ENCODE peak calls at places on chromosomes 6 and 20, in four cellular contexts. One of them, this sample, is unnamed.

GRCh38 chr20:34403908-34404307 is 40.8 kb downstream of the ITCH start:
- DNase-seq in AG04450: no peak
- DNase-seq in IMR-90: no peak
- DNase-seq in fibroblast of mammary gland: no peak
- DNase-seq in this sample: no peak

GRCh38 chr20:61376541-61377231 is 124.6 kb downstream of the CDH4 start:
- DNase-seq in fibroblast of mammary gland: no peak
- DNase-seq in IMR-90: no peak
- DNase-seq in AG04450: no peak
- DNase-seq in this sample: no peak

GRCh38 chr6:10522929-10523573 is 1.9 kb downstream of the GCNT2 start:
- DNase-seq in fibroblast of mammary gland: no peak
- DNase-seq in IMR-90: no peak
- DNase-seq in AG04450: no peak
- DNase-seq in this sample: no peak

GRCh38 chr6:109260126-109260525 is 122.1 kb downstream of the CD164 start:
- DNase-seq in fibroblast of mammary gland: peak
- DNase-seq in IMR-90: peak
- DNase-seq in AG04450: peak
- DNase-seq in this sample: peak

GRCh38 chr6:15663057-15663638 is 320 bp upstream of the DTNBP1 start:
- DNase-seq in IMR-90: peak
- DNase-seq in fibroblast of mammary gland: peak
- DNase-seq in AG04450: peak
- DNase-seq in this sample: no peak

GRCh38 chr6:160070427-160070826 is 51.2 kb upstream of the SLC22A1 start:
- DNase-seq in fibroblast of mammary gland: no peak
- DNase-seq in AG04450: no peak
- DNase-seq in IMR-90: no peak
- DNase-seq in this sample: no peak

GRCh38 chr6:90575267-90575666 is 11.6 kb downstream of the MAP3K7 start:
- DNase-seq in AG04450: no peak
- DNase-seq in fibroblast of mammary gland: no peak
- DNase-seq in IMR-90: no peak
- DNase-seq in this sample: no peak

GRCh38 chr6:4322846-4323309 is 187.5 kb upstream of the ECI2 start:
- DNase-seq in fibroblast of mammary gland: peak
- DNase-seq in IMR-90: peak
- DNase-seq in AG04450: no peak
- DNase-seq in this sample: no peak

GRCh38 chr6:110816677-110817076 is 1.4 kb upstream of the CDK19 start:
- DNase-seq in AG04450: no peak
- DNase-seq in IMR-90: no peak
- DNase-seq in fibroblast of mammary gland: no peak
- DNase-seq in this sample: no peak

GRCh38 chr6:30915591-30915946 is 1.5 kb downstream of the VARS2 start:
- DNase-seq in IMR-90: peak
- DNase-seq in fibroblast of mammary gland: peak
- DNase-seq in AG04450: peak
- DNase-seq in this sample: peak

GRCh38 chr20:39302312-39302711 is 340.2 kb downstream of the DHX35 start:
- DNase-seq in fibroblast of mammary gland: no peak
- DNase-seq in IMR-90: no peak
- DNase-seq in AG04450: no peak
- DNase-seq in this sample: no peak

GRCh38 chr20:4519530-4519929 is 202.2 kb upstream of the PRND start:
- DNase-seq in fibroblast of mammary gland: peak
- DNase-seq in IMR-90: no peak
- DNase-seq in AG04450: no peak
- DNase-seq in this sample: no peak

GRCh38 chr6:71288228-71289038 is at the start of gene OGFRL1:
- DNase-seq in fibroblast of mammary gland: peak
- DNase-seq in AG04450: no peak
- DNase-seq in IMR-90: peak
- DNase-seq in this sample: no peak

GRCh38 chr6:154899825-154900468 is 95.2 kb upstream of the TIAM2 start:
- DNase-seq in IMR-90: no peak
- DNase-seq in AG04450: no peak
- DNase-seq in fibroblast of mammary gland: no peak
- DNase-seq in this sample: no peak

GRCh38 chr6:90294614-90294988 is 2.0 kb downstream of the BACH2 start:
- DNase-seq in IMR-90: no peak
- DNase-seq in fibroblast of mammary gland: no peak
- DNase-seq in AG04450: no peak
- DNase-seq in this sample: no peak

GRCh38 chr20:18527836-18528235 is 20.1 kb downstream of the SEC23B start:
- DNase-seq in fibroblast of mammary gland: peak
- DNase-seq in IMR-90: peak
- DNase-seq in AG04450: no peak
- DNase-seq in this sample: no peak

GRCh38 chr6:93323630-93324029 is 95.7 kb downstream of the EPHA7 start:
- DNase-seq in AG04450: no peak
- DNase-seq in IMR-90: no peak
- DNase-seq in fibroblast of mammary gland: no peak
- DNase-seq in this sample: no peak

GRCh38 chr6:52595000-52595795 is 18.3 kb upstream of the TRAM2 start:
- DNase-seq in fibroblast of mammary gland: peak
- DNase-seq in IMR-90: peak
- DNase-seq in AG04450: peak
- DNase-seq in this sample: no peak

GRCh38 chr6:135936606-135937005 is 85.1 kb downstream of the PDE7B start:
- DNase-seq in IMR-90: peak
- DNase-seq in fibroblast of mammary gland: peak
- DNase-seq in AG04450: peak
- DNase-seq in this sample: peak

GRCh38 chr6:145076110-145076841 is 659.0 kb downstream of the EPM2A start:
- DNase-seq in IMR-90: no peak
- DNase-seq in fibroblast of mammary gland: no peak
- DNase-seq in AG04450: no peak
- DNase-seq in this sample: no peak

GRCh38 chr6:111185954-111186353 is 98.7 kb downstream of the SLC16A10 start:
- DNase-seq in AG04450: no peak
- DNase-seq in fibroblast of mammary gland: no peak
- DNase-seq in IMR-90: no peak
- DNase-seq in this sample: no peak

GRCh38 chr20:45415822-45416637 is at the start of gene PIGT:
- DNase-seq in AG04450: no peak
- DNase-seq in IMR-90: peak
- DNase-seq in fibroblast of mammary gland: peak
- DNase-seq in this sample: peak

GRCh38 chr6:42556462-42556861 is 7.4 kb upstream of the UBR2 start:
- DNase-seq in IMR-90: no peak
- DNase-seq in AG04450: no peak
- DNase-seq in fibroblast of mammary gland: no peak
- DNase-seq in this sample: no peak

GRCh38 chr6:118652051-118652699 is 784 bp upstream of the CEP85L start:
- DNase-seq in IMR-90: no peak
- DNase-seq in fibroblast of mammary gland: no peak
- DNase-seq in AG04450: no peak
- DNase-seq in this sample: no peak

GRCh38 chr6:118921084-118921483 is 13.9 kb downstream of the MCM9 start:
- DNase-seq in fibroblast of mammary gland: no peak
- DNase-seq in AG04450: no peak
- DNase-seq in IMR-90: no peak
- DNase-seq in this sample: no peak

GRCh38 chr6:121691126-121691540 is 255.7 kb downstream of the GJA1 start:
- DNase-seq in IMR-90: peak
- DNase-seq in AG04450: no peak
- DNase-seq in fibroblast of mammary gland: peak
- DNase-seq in this sample: no peak

GRCh38 chr6:140985679-140986275 is 1146.9 kb upstream of the GJE1 start:
- DNase-seq in IMR-90: peak
- DNase-seq in fibroblast of mammary gland: no peak
- DNase-seq in AG04450: no peak
- DNase-seq in this sample: no peak

GRCh38 chr20:33796263-33796906 is 14.8 kb upstream of the CHMP4B start:
- DNase-seq in AG04450: no peak
- DNase-seq in fibroblast of mammary gland: no peak
- DNase-seq in IMR-90: no peak
- DNase-seq in this sample: no peak

GRCh38 chr20:582204-582603 is 27.9 kb downstream of the TCF15 start:
- DNase-seq in IMR-90: no peak
- DNase-seq in fibroblast of mammary gland: no peak
- DNase-seq in AG04450: no peak
- DNase-seq in this sample: no peak

GRCh38 chr6:53192590-53193232 is 44.1 kb upstream of the GCM1 start:
- DNase-seq in IMR-90: no peak
- DNase-seq in AG04450: no peak
- DNase-seq in fibroblast of mammary gland: no peak
- DNase-seq in this sample: no peak

GRCh38 chr6:31116661-31117385 is 2.2 kb downstream of the PSORS1C1 start:
- DNase-seq in AG04450: no peak
- DNase-seq in IMR-90: no peak
- DNase-seq in fibroblast of mammary gland: peak
- DNase-seq in this sample: no peak

DNA sequence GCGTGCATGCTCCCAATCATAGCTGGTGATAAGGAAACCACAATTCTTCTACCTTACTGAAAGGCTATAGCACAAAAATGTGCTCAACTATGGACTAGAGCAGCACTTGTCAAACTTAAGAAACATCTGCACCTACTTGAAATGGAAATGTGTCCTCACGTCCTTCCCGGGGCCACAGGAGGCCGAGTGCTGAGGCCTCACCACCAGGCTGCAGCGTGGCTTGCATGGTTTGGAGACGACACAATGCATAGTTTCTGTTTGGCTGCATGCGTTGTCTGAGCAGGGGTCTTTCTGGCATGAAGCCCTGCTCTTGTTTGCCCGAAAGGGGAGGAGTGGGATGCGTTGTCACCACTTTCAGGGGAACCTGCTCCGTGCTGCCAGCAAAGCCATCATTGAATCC is 228.8 kb downstream of the TTLL2 start:
- DNase-seq in IMR-90: no peak
- DNase-seq in AG04450: no peak
- DNase-seq in fibroblast of mammary gland: no peak
- DNase-seq in this sample: no peak
- H3K4me3 ChIP-seq in IMR-90: no peak
- H3K4me3 ChIP-seq in AG04450: no peak
- H3K4me3 ChIP-seq in fibroblast of mammary gland: no peak
- H3K4me3 ChIP-seq in this sample: no peak

GRCh38 chr6:2036084-2037023 is 209.1 kb downstream of the GMDS start:
- DNase-seq in IMR-90: no peak
- DNase-seq in fibroblast of mammary gland: no peak
- DNase-seq in AG04450: no peak
- DNase-seq in this sample: no peak
- TF ChIP-seq CTCF in IMR-90: no peak
- TF ChIP-seq CTCF in fibroblast of mammary gland: no peak
- TF ChIP-seq CTCF in AG04450: no peak
- TF ChIP-seq CTCF in this sample: no peak

DNA sequence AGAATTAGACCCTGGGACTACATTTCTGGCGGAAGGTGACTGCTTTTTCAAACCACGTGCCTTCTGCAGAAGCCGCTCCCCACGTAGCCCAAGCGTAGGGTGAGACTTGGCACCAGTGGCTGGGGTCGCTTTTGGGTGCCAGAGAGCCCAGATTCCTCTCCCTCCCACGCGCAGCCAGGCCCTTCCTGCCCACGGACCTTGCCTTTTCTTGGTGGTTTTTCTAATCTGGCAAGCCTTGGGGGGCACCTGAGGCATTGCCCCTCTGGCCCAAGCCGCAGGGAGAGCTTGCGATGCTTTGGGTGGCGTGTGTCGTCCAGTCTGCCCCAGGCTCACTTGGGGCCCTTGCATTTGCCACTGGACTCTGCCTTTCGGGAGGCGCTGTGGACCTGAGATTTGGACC is 3.3 kb downstream of the SLCO4A1 start:
- DNase-seq in IMR-90: no peak
- DNase-seq in fibroblast of mammary gland: no peak
- DNase-seq in AG04450: no peak
- DNase-seq in this sample: no peak
- H3K4me3 ChIP-seq in IMR-90: no peak
- H3K4me3 ChIP-seq in fibroblast of mammary gland: no peak
- H3K4me3 ChIP-seq in AG04450: no peak
- H3K4me3 ChIP-seq in this sample: no peak

DNA sequence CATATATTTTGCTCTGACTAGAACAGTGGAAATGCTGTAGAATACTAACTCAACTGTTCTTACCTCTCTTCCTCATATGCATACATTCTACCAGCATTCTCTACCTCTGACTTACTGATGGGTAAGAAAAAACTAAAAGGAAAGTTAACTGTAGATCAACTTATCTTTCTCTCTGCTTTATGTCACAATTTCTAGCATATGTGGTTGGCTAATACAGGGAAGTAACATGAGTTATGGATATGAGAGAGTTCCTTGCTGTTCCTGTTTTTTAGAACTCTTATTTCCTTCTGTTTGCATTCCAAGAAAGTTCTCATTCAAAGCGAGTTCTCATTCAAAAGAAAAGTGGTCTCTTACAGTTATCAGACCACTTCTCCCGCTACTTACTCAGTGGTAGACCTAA is 226.8 kb upstream of the SGK1 start:
- DNase-seq in AG04450: no peak
- DNase-seq in IMR-90: no peak
- DNase-seq in fibroblast of mammary gland: no peak
- DNase-seq in this sample: no peak
- TF ChIP-seq CTCF in AG04450: no peak
- TF ChIP-seq CTCF in IMR-90: no peak
- TF ChIP-seq CTCF in fibroblast of mammary gland: no peak
- TF ChIP-seq CTCF in this sample: no peak

GRCh38 chr6:142942805-142943227 is 2.2 kb downstream of the HIVEP2 start:
- DNase-seq in IMR-90: peak
- DNase-seq in AG04450: no peak
- DNase-seq in fibroblast of mammary gland: peak
- DNase-seq in this sample: no peak
- H3K4me3 ChIP-seq in IMR-90: no peak
- H3K4me3 ChIP-seq in AG04450: no peak
- H3K4me3 ChIP-seq in fibroblast of mammary gland: no peak
- H3K4me3 ChIP-seq in this sample: no peak

GRCh38 chr6:2854394-2854982 is 12.8 kb upstream of the SERPINB1 start:
- DNase-seq in IMR-90: peak
- DNase-seq in fibroblast of mammary gland: peak
- DNase-seq in AG04450: no peak
- DNase-seq in this sample: no peak
- TF ChIP-seq CTCF in IMR-90: no peak
- TF ChIP-seq CTCF in fibroblast of mammary gland: no peak
- TF ChIP-seq CTCF in AG04450: peak
- TF ChIP-seq CTCF in this sample: no peak

This sample was measured in astrocyte of the cerebellum.